ENCODE peak calls at places on chromosomes 6 and 20, in four cellular contexts. One of them, this sample, is unnamed.

GRCh38 chr6:52065621-52066020 is 21.8 kb downstream of the PKHD1 start:
- DNase-seq in body of pancreas: no peak
- DNase-seq in fibroblast of lung: no peak
- DNase-seq in endothelial cell of umbilical vein: no peak
- DNase-seq in this sample: no peak

GRCh38 chr6:11381801-11382513 is 149.5 kb upstream of the NEDD9 start:
- DNase-seq in body of pancreas: no peak
- DNase-seq in fibroblast of lung: no peak
- DNase-seq in endothelial cell of umbilical vein: no peak
- DNase-seq in this sample: no peak

GRCh38 chr20:34570859-34571306 is 12.4 kb downstream of the MAP1LC3A start:
- DNase-seq in fibroblast of lung: peak
- DNase-seq in body of pancreas: no peak
- DNase-seq in endothelial cell of umbilical vein: peak
- DNase-seq in this sample: peak

GRCh38 chr20:20535051-20535450 is 167.1 kb downstream of the INSM1 start:
- DNase-seq in endothelial cell of umbilical vein: no peak
- DNase-seq in fibroblast of lung: no peak
- DNase-seq in body of pancreas: no peak
- DNase-seq in this sample: no peak

GRCh38 chr6:158032354-158032733 is 50.7 kb downstream of the SYNJ2 start:
- DNase-seq in body of pancreas: no peak
- DNase-seq in fibroblast of lung: no peak
- DNase-seq in endothelial cell of umbilical vein: no peak
- DNase-seq in this sample: no peak

GRCh38 chr6:48563426-48563825 is 452.4 kb upstream of the PTCHD4 start:
- DNase-seq in fibroblast of lung: no peak
- DNase-seq in body of pancreas: no peak
- DNase-seq in endothelial cell of umbilical vein: no peak
- DNase-seq in this sample: no peak

GRCh38 chr20:50191065-50191565 is 485 bp downstream of the CEBPB start:
- DNase-seq in endothelial cell of umbilical vein: peak
- DNase-seq in body of pancreas: peak
- DNase-seq in fibroblast of lung: no peak
- DNase-seq in this sample: peak

GRCh38 chr20:30486103-30486478 is 771.4 kb upstream of the DEFB115 start:
- DNase-seq in endothelial cell of umbilical vein: no peak
- DNase-seq in fibroblast of lung: no peak
- DNase-seq in body of pancreas: no peak
- DNase-seq in this sample: no peak

GRCh38 chr20:29689411-29690225 is 1567.8 kb upstream of the DEFB115 start:
- DNase-seq in fibroblast of lung: no peak
- DNase-seq in body of pancreas: no peak
- DNase-seq in endothelial cell of umbilical vein: no peak
- DNase-seq in this sample: no peak

GRCh38 chr6:26195376-26195923 is 108.2 kb downstream of the HFE start:
- DNase-seq in endothelial cell of umbilical vein: peak
- DNase-seq in body of pancreas: peak
- DNase-seq in fibroblast of lung: peak
- DNase-seq in this sample: peak

GRCh38 chr20:36932476-36933426 is 18.8 kb downstream of the SAMHD1 start:
- DNase-seq in fibroblast of lung: peak
- DNase-seq in body of pancreas: peak
- DNase-seq in endothelial cell of umbilical vein: no peak
- DNase-seq in this sample: no peak

GRCh38 chr6:111803804-111804203 is 69.4 kb downstream of the FYN start:
- DNase-seq in endothelial cell of umbilical vein: peak
- DNase-seq in fibroblast of lung: peak
- DNase-seq in body of pancreas: no peak
- DNase-seq in this sample: no peak

GRCh38 chr6:54037277-54037779 is 73.9 kb upstream of the MLIP start:
- DNase-seq in fibroblast of lung: peak
- DNase-seq in body of pancreas: no peak
- DNase-seq in endothelial cell of umbilical vein: no peak
- DNase-seq in this sample: no peak

GRCh38 chr6:54681987-54682386 is 164.6 kb upstream of the FAM83B start:
- DNase-seq in body of pancreas: no peak
- DNase-seq in fibroblast of lung: peak
- DNase-seq in endothelial cell of umbilical vein: no peak
- DNase-seq in this sample: peak

GRCh38 chr6:150770631-150771030 is 94.9 kb upstream of the MTHFD1L start:
- DNase-seq in body of pancreas: no peak
- DNase-seq in endothelial cell of umbilical vein: no peak
- DNase-seq in fibroblast of lung: peak
- DNase-seq in this sample: no peak

GRCh38 chr6:121791396-121792315 is 356.2 kb downstream of the GJA1 start:
- DNase-seq in fibroblast of lung: peak
- DNase-seq in body of pancreas: no peak
- DNase-seq in endothelial cell of umbilical vein: no peak
- DNase-seq in this sample: no peak

GRCh38 chr20:6588296-6588695 is 179.2 kb upstream of the BMP2 start:
- DNase-seq in body of pancreas: no peak
- DNase-seq in fibroblast of lung: peak
- DNase-seq in endothelial cell of umbilical vein: peak
- DNase-seq in this sample: peak

GRCh38 chr20:3980260-3981131 is 34.9 kb downstream of the RNF24 start:
- DNase-seq in fibroblast of lung: peak
- DNase-seq in body of pancreas: no peak
- DNase-seq in endothelial cell of umbilical vein: peak
- DNase-seq in this sample: peak

GRCh38 chr20:10699941-10700340 is 26.1 kb upstream of the JAG1 start:
- DNase-seq in body of pancreas: no peak
- DNase-seq in endothelial cell of umbilical vein: no peak
- DNase-seq in fibroblast of lung: no peak
- DNase-seq in this sample: no peak

GRCh38 chr6:43185391-43185790 is 3.4 kb downstream of the CUL9 start:
- DNase-seq in body of pancreas: no peak
- DNase-seq in fibroblast of lung: no peak
- DNase-seq in endothelial cell of umbilical vein: no peak
- DNase-seq in this sample: no peak

GRCh38 chr20:34511891-34512265 is 4.3 kb upstream of the DYNLRB1 start:
- DNase-seq in endothelial cell of umbilical vein: no peak
- DNase-seq in body of pancreas: no peak
- DNase-seq in fibroblast of lung: no peak
- DNase-seq in this sample: no peak

GRCh38 chr6:26318459-26319404 is 46.3 kb upstream of the BTN3A2 start:
- DNase-seq in body of pancreas: no peak
- DNase-seq in fibroblast of lung: no peak
- DNase-seq in endothelial cell of umbilical vein: no peak
- DNase-seq in this sample: no peak

GRCh38 chr6:149593443-149593842 is 27.3 kb downstream of the GINM1 start:
- DNase-seq in fibroblast of lung: no peak
- DNase-seq in endothelial cell of umbilical vein: no peak
- DNase-seq in body of pancreas: no peak
- DNase-seq in this sample: no peak

GRCh38 chr6:42783876-42784738 is 2.3 kb downstream of the BICRAL start:
- DNase-seq in endothelial cell of umbilical vein: peak
- DNase-seq in fibroblast of lung: peak
- DNase-seq in body of pancreas: no peak
- DNase-seq in this sample: peak

DNA sequence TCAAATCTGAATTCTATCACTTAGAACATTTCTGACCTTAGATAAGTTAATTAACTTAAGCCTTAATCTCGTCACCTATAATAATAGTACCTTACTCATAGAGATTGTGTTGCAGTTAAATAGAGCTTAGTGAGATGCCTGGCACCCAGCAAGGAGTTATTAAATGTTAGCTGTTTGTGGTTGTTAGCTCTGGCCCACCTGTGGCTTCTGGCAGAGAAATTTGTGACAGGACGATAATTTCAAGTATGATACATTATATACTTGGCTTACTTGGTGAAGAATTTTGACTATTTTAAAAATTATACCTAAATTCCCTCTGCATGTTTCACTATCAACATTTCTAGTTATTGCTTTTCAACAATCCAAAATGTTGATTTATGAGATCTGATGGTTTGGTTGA is 102.9 kb upstream of the CEP162 start:
- DNase-seq in body of pancreas: no peak
- DNase-seq in fibroblast of lung: no peak
- DNase-seq in endothelial cell of umbilical vein: no peak
- DNase-seq in this sample: no peak
- H3K27ac ChIP-seq in body of pancreas: no peak
- H3K27ac ChIP-seq in fibroblast of lung: no peak
- H3K27ac ChIP-seq in endothelial cell of umbilical vein: no peak
- H3K27ac ChIP-seq in this sample: no peak

GRCh38 chr20:19095762-19096161 is 116.7 kb upstream of the SLC24A3 start:
- DNase-seq in body of pancreas: no peak
- DNase-seq in endothelial cell of umbilical vein: no peak
- DNase-seq in fibroblast of lung: no peak
- DNase-seq in this sample: no peak
- TF ChIP-seq CTCF in body of pancreas: no peak
- TF ChIP-seq CTCF in endothelial cell of umbilical vein: no peak
- TF ChIP-seq CTCF in fibroblast of lung: no peak
- TF ChIP-seq CTCF in this sample: no peak

DNA sequence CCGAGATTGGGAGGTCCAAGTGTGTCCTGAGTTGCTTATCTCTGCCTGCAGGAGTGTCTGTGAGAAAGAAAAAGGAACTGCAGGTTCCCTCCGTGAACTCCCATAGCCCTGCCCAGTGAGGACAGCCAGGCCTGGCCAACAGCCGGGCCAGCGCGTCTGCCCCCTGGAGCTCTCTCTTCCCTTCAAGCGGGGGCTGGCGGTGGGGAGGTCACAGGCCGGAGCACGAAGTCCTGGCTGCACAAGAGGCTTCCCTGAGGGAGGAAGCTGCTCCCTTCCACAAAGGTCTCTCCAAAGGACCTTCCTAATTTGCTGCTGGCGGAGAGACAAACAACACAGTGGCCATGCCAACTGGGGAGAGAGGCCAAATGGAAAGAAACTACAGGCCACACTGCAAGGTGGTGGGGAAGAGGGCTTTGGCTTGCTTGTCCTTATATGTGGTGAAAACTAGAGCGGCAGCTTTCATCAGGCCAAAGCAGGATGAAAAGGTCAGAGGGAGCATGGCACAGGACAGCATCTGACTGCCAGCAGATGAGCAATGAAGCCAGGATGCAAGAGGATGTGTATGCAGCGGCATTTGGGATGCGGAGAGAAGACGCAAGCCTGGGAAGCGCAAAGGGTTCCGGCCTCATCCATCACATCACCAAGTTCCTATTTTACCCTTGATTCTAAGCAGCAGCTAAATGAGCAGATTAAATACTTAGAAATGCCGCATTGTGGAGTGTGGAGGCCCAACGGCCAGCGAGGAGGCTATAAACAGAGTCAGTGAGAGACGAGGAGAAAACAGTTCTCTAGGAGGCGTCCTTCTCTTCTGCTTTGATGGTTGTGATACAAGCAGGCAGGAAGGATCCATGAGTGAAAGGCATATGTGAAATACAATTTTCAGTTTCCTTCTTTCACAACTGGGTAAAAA is 260.1 kb downstream of the ERMARD start:
- DNase-seq in body of pancreas: no peak
- DNase-seq in endothelial cell of umbilical vein: peak
- DNase-seq in fibroblast of lung: no peak
- DNase-seq in this sample: no peak
- H3K4me3 ChIP-seq in body of pancreas: no peak
- H3K4me3 ChIP-seq in endothelial cell of umbilical vein: no peak
- H3K4me3 ChIP-seq in fibroblast of lung: no peak
- H3K4me3 ChIP-seq in this sample: no peak

GRCh38 chr20:57317789-57318371 is 11.7 kb upstream of the SPO11 start:
- DNase-seq in fibroblast of lung: no peak
- DNase-seq in body of pancreas: no peak
- DNase-seq in endothelial cell of umbilical vein: no peak
- DNase-seq in this sample: no peak
- H3K27ac ChIP-seq in fibroblast of lung: no peak
- H3K27ac ChIP-seq in body of pancreas: no peak
- H3K27ac ChIP-seq in endothelial cell of umbilical vein: no peak
- H3K27ac ChIP-seq in this sample: no peak

GRCh38 chr20:64040231-64041039 is 4.5 kb downstream of the C20orf204 start:
- DNase-seq in fibroblast of lung: no peak
- DNase-seq in endothelial cell of umbilical vein: no peak
- DNase-seq in body of pancreas: no peak
- DNase-seq in this sample: no peak

GRCh38 chr20:64041040-64041780 is 5.2 kb downstream of the C20orf204 start:
- DNase-seq in fibroblast of lung: no peak
- DNase-seq in body of pancreas: no peak
- DNase-seq in endothelial cell of umbilical vein: peak
- DNase-seq in this sample: no peak

GRCh38 chr20:64043768-64044167 is 5.7 kb downstream of the SOX18 start:
- DNase-seq in endothelial cell of umbilical vein: peak
- DNase-seq in fibroblast of lung: no peak
- DNase-seq in body of pancreas: no peak
- DNase-seq in this sample: no peak

GRCh38 chr20:64039293-64040160 is 3.5 kb downstream of the C20orf204 start:
- DNase-seq in fibroblast of lung: no peak
- DNase-seq in body of pancreas: no peak
- DNase-seq in endothelial cell of umbilical vein: peak
- DNase-seq in this sample: no peak

GRCh38 chr20:64041781-64042771 is 6.1 kb downstream of the C20orf204 start:
- DNase-seq in endothelial cell of umbilical vein: peak
- DNase-seq in body of pancreas: no peak
- DNase-seq in fibroblast of lung: no peak
- DNase-seq in this sample: no peak
- TF ChIP-seq CTCF in endothelial cell of umbilical vein: no peak
- TF ChIP-seq CTCF in body of pancreas: no peak
- TF ChIP-seq CTCF in fibroblast of lung: no peak
- TF ChIP-seq CTCF in this sample: no peak

DNA sequence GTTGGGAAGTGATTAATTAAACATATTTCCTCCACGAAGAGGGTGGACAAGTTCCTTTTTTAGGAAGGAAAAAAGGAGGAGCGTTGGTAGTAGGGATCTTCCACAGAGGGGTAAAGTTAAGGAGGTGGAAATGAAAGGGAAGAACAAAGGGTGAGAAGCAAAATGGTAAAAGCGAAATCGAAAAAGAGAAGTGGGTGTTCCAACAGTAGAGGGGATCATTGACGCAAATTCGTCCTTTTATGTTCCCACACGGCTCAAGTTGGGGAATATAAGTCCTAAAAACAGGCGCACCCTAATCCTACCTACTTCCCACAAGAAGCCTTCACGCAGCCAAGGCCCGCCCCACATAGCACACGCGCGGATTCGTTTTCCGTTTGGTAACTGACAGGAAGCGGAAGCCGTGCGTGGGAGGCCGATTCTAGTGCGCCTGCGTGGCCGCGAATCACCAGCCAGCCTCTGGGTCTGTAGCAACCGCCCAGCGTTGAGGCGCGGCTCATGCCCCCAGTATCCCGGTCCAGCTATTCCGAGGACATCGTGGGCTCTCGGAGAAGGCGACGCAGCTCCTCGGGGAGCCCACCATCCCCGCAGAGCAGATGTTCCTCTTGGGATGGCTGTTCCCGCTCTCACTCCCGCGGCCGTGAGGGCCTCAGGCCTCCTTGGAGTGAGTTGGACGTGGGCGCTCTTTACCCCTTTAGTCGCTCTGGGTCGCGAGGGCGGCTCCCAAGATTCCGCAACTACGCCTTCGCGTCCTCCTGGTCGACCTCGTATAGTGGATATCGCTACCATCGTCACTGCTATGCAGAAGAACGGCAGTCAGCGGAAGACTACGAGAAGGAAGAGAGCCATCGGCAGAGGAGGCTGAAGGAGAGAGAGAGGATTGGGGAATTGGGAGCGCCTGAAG is at the start of gene NKAPL:
- DNase-seq in endothelial cell of umbilical vein: peak
- DNase-seq in body of pancreas: peak
- DNase-seq in fibroblast of lung: peak
- DNase-seq in this sample: peak
- H3K4me3 ChIP-seq in endothelial cell of umbilical vein: peak
- H3K4me3 ChIP-seq in body of pancreas: peak
- H3K4me3 ChIP-seq in fibroblast of lung: peak
- H3K4me3 ChIP-seq in this sample: peak

This sample was measured in brain microvascular endothelial cell.